ENCODE peak calls at places on chromosome 11, in nine cellular contexts. One of them, this sample, is unnamed.

GRCh38 chr11:92224394-92225205 is at the start of gene FAT3:
- DNase-seq in NCI-H1105: peak
- DNase-seq in HT1080: peak
- DNase-seq in GM10248: peak
- DNase-seq in NCI-H1092: peak
- DNase-seq in NCI-H2029 treated with DMSO at 0.1 percent for 48 hours: peak
- DNase-seq in Daoy: peak
- DNase-seq in pancreas: no peak
- DNase-seq in NCI-H2081: peak
- DNase-seq in this sample: no peak

GRCh38 chr11:45082744-45083543 is 63.5 kb upstream of the PRDM11 start:
- DNase-seq in HT1080: no peak
- DNase-seq in GM10248: no peak
- DNase-seq in NCI-H2029 treated with DMSO at 0.1 percent for 48 hours: no peak
- DNase-seq in pancreas: no peak
- DNase-seq in NCI-H1105: no peak
- DNase-seq in Daoy: no peak
- DNase-seq in NCI-H1092: no peak
- DNase-seq in NCI-H2081: no peak
- DNase-seq in this sample: no peak

GRCh38 chr11:73452726-73453125 is 76.5 kb downstream of the RELT start:
- DNase-seq in GM10248: no peak
- DNase-seq in pancreas: no peak
- DNase-seq in Daoy: no peak
- DNase-seq in NCI-H2081: no peak
- DNase-seq in NCI-H1105: no peak
- DNase-seq in HT1080: no peak
- DNase-seq in NCI-H2029 treated with DMSO at 0.1 percent for 48 hours: no peak
- DNase-seq in NCI-H1092: no peak
- DNase-seq in this sample: no peak

GRCh38 chr11:62552931-62553838 is 6.6 kb upstream of the AHNAK start:
- DNase-seq in NCI-H1105: no peak
- DNase-seq in HT1080: peak
- DNase-seq in Daoy: peak
- DNase-seq in NCI-H1092: no peak
- DNase-seq in GM10248: no peak
- DNase-seq in pancreas: peak
- DNase-seq in NCI-H2081: no peak
- DNase-seq in NCI-H2029 treated with DMSO at 0.1 percent for 48 hours: no peak
- DNase-seq in this sample: no peak

GRCh38 chr11:36409152-36409713 is 100.8 kb downstream of the TRAF6 start:
- DNase-seq in Daoy: no peak
- DNase-seq in NCI-H2029 treated with DMSO at 0.1 percent for 48 hours: no peak
- DNase-seq in GM10248: no peak
- DNase-seq in NCI-H1105: no peak
- DNase-seq in NCI-H2081: no peak
- DNase-seq in HT1080: peak
- DNase-seq in pancreas: no peak
- DNase-seq in NCI-H1092: no peak
- DNase-seq in this sample: no peak

GRCh38 chr11:33434294-33434693 is 177.1 kb downstream of the HIPK3 start:
- DNase-seq in Daoy: no peak
- DNase-seq in NCI-H2081: no peak
- DNase-seq in HT1080: no peak
- DNase-seq in NCI-H2029 treated with DMSO at 0.1 percent for 48 hours: no peak
- DNase-seq in NCI-H1105: no peak
- DNase-seq in NCI-H1092: no peak
- DNase-seq in pancreas: no peak
- DNase-seq in GM10248: no peak
- DNase-seq in this sample: no peak

GRCh38 chr11:43895601-43896000 is 15.0 kb downstream of the ALKBH3 start:
- DNase-seq in NCI-H2081: no peak
- DNase-seq in NCI-H1105: no peak
- DNase-seq in Daoy: no peak
- DNase-seq in GM10248: no peak
- DNase-seq in NCI-H1092: no peak
- DNase-seq in NCI-H2029 treated with DMSO at 0.1 percent for 48 hours: no peak
- DNase-seq in HT1080: no peak
- DNase-seq in pancreas: no peak
- DNase-seq in this sample: no peak

GRCh38 chr11:76783294-76783900 is at the start of gene TSKU:
- DNase-seq in NCI-H1092: no peak
- DNase-seq in Daoy: no peak
- DNase-seq in pancreas: no peak
- DNase-seq in NCI-H1105: no peak
- DNase-seq in GM10248: no peak
- DNase-seq in NCI-H2081: no peak
- DNase-seq in NCI-H2029 treated with DMSO at 0.1 percent for 48 hours: no peak
- DNase-seq in HT1080: peak
- DNase-seq in this sample: no peak

GRCh38 chr11:12266943-12267342 is 110.4 kb upstream of the PARVA start:
- DNase-seq in NCI-H1105: no peak
- DNase-seq in Daoy: no peak
- DNase-seq in GM10248: no peak
- DNase-seq in NCI-H2081: no peak
- DNase-seq in NCI-H2029 treated with DMSO at 0.1 percent for 48 hours: no peak
- DNase-seq in pancreas: no peak
- DNase-seq in HT1080: no peak
- DNase-seq in NCI-H1092: no peak
- DNase-seq in this sample: no peak

GRCh38 chr11:40241524-40242037 is 1217.9 kb downstream of the LRRC4C start:
- DNase-seq in NCI-H2081: no peak
- DNase-seq in NCI-H2029 treated with DMSO at 0.1 percent for 48 hours: no peak
- DNase-seq in NCI-H1105: no peak
- DNase-seq in GM10248: peak
- DNase-seq in Daoy: no peak
- DNase-seq in NCI-H1092: no peak
- DNase-seq in HT1080: peak
- DNase-seq in pancreas: no peak
- DNase-seq in this sample: peak

GRCh38 chr11:133964356-133964755 is 7.6 kb upstream of the IGSF9B start:
- DNase-seq in HT1080: no peak
- DNase-seq in pancreas: no peak
- DNase-seq in GM10248: no peak
- DNase-seq in NCI-H1092: no peak
- DNase-seq in NCI-H2029 treated with DMSO at 0.1 percent for 48 hours: no peak
- DNase-seq in NCI-H1105: no peak
- DNase-seq in NCI-H2081: no peak
- DNase-seq in Daoy: no peak
- DNase-seq in this sample: no peak

GRCh38 chr11:69541001-69541285 is 59.5 kb downstream of the LINC01488 start:
- DNase-seq in HT1080: no peak
- DNase-seq in NCI-H2081: no peak
- DNase-seq in GM10248: no peak
- DNase-seq in NCI-H1105: no peak
- DNase-seq in Daoy: no peak
- DNase-seq in pancreas: no peak
- DNase-seq in NCI-H1092: no peak
- DNase-seq in NCI-H2029 treated with DMSO at 0.1 percent for 48 hours: no peak
- DNase-seq in this sample: no peak

GRCh38 chr11:3225826-3226750 is 6.1 kb downstream of the MRGPRE start:
- DNase-seq in Daoy: no peak
- DNase-seq in NCI-H2029 treated with DMSO at 0.1 percent for 48 hours: no peak
- DNase-seq in NCI-H1092: no peak
- DNase-seq in HT1080: no peak
- DNase-seq in NCI-H2081: no peak
- DNase-seq in pancreas: no peak
- DNase-seq in GM10248: no peak
- DNase-seq in NCI-H1105: no peak
- DNase-seq in this sample: no peak

GRCh38 chr11:32580967-32581366 is 2.7 kb upstream of the EIF3M start:
- DNase-seq in Daoy: no peak
- DNase-seq in NCI-H1105: no peak
- DNase-seq in NCI-H1092: no peak
- DNase-seq in pancreas: no peak
- DNase-seq in GM10248: no peak
- DNase-seq in HT1080: peak
- DNase-seq in NCI-H2081: no peak
- DNase-seq in NCI-H2029 treated with DMSO at 0.1 percent for 48 hours: no peak
- DNase-seq in this sample: no peak